ENCODE peak calls at places on chromosomes 3 and 15, in ten cellular contexts. E is activated naive CD8-positive, alpha-beta T cell treated with anti-CD3 and anti-CD28 coated beads, Interleukin-2, amount 50 U/mL, for 16 hours; W is endothelial cell; Q is SW480; T is stimulated activated CD4-positive, alpha-beta T cell treated with anti-CD3 and anti-CD28 coated beads, Interleukin-2, amount 100 ng/mL, for 48 hours; F is osteoblast; C is smooth muscle cell of the brain vasculature; J is stimulated activated naive CD8-positive, alpha-beta T cell treated with anti-CD3 and anti-CD28 coated beads, Interleukin-15, amount 100 ng/mL, for 72 hours; G is activated naive CD4-positive, alpha-beta T cell; V is NCI-H1092. U is an unnamed sample.

GRCh38 chr3:56467108-56467507 is 1.2 kb downstream of the ERC2 start:
- DNase-seq in E (no peak), W (peak), Q (peak), T (peak), F (peak), C (peak), J (peak), G (no peak), V (peak), U (no peak)

GRCh38 chr3:69530554-69530953 is 144.7 kb upstream of the FRMD4B start:
- DNase-seq in E (no peak), W (no peak), Q (no peak), T (no peak), F (no peak), C (no peak), J (no peak), G (no peak), V (no peak), U (no peak)

GRCh38 chr3:158794936-158795518 is 6.8 kb upstream of the MFSD1 start:
- DNase-seq in E (no peak), W (no peak), Q (peak), T (no peak), F (no peak), C (no peak), J (no peak), G (no peak), V (peak), U (no peak)

GRCh38 chr15:67146214-67146613 is 80.8 kb downstream of the SMAD3 start:
- DNase-seq in E (no peak), W (no peak), Q (peak), T (no peak), F (peak), C (no peak), J (no peak), G (no peak), V (no peak), U (no peak)

GRCh38 chr3:58090351-58090750 is 82.1 kb downstream of the FLNB start:
- DNase-seq in E (no peak), W (no peak), Q (no peak), T (no peak), F (no peak), C (no peak), J (no peak), G (no peak), V (no peak), U (no peak)

GRCh38 chr3:174170248-174170647 is 688.9 kb upstream of the NAALADL2 start:
- DNase-seq in E (no peak), W (no peak), Q (no peak), T (no peak), F (no peak), C (no peak), J (no peak), G (no peak), V (no peak), U (no peak)

GRCh38 chr3:186930143-186930638 is at the start of gene ST6GAL1:
- DNase-seq in E (peak), W (peak), Q (peak), T (peak), F (peak), C (no peak), J (peak), G (peak), V (no peak), U (peak)

GRCh38 chr15:40982855-40983254 is 29.6 kb downstream of the CHAC1 start:
- DNase-seq in E (no peak), W (peak), Q (no peak), T (no peak), F (peak), C (no peak), J (no peak), G (no peak), V (no peak), U (no peak)

GRCh38 chr15:95718441-95718840 is 612.1 kb upstream of the NR2F2 start:
- DNase-seq in E (no peak), W (no peak), Q (no peak), T (no peak), F (no peak), C (peak), J (no peak), G (no peak), V (no peak), U (no peak)

GRCh38 chr15:29736012-29736744 is 86.1 kb downstream of the TJP1 start:
- DNase-seq in E (no peak), W (no peak), Q (peak), T (no peak), F (peak), C (no peak), J (no peak), G (no peak), V (no peak), U (no peak)

GRCh38 chr15:101189341-101189679 is 62.5 kb downstream of the CHSY1 start:
- DNase-seq in E (no peak), W (no peak), Q (no peak), T (no peak), F (no peak), C (no peak), J (no peak), G (no peak), V (no peak), U (no peak)

GRCh38 chr3:64049136-64049535 is 25.8 kb upstream of the PSMD6 start:
- DNase-seq in E (no peak), W (no peak), Q (no peak), T (no peak), F (peak), C (no peak), J (no peak), G (no peak), V (no peak), U (no peak)

GRCh38 chr3:185537369-185537970 is 14.9 kb downstream of the LIPH start:
- DNase-seq in E (no peak), W (no peak), Q (peak), T (peak), F (peak), C (peak), J (peak), G (no peak), V (no peak), U (no peak)

GRCh38 chr3:195811756-195812155 is at the start of gene MUC4:
- DNase-seq in E (no peak), W (no peak), Q (no peak), T (no peak), F (peak), C (no peak), J (no peak), G (no peak), V (no peak), U (no peak)

GRCh38 chr15:39025331-39025730 is 460.7 kb upstream of the RASGRP1 start:
- DNase-seq in E (no peak), W (no peak), Q (no peak), T (no peak), F (peak), C (no peak), J (no peak), G (no peak), V (no peak), U (no peak)

GRCh38 chr15:88834211-88834812 is 31.1 kb downstream of the ACAN start:
- DNase-seq in E (no peak), W (peak), Q (no peak), T (peak), F (peak), C (no peak), J (no peak), G (peak), V (no peak), U (no peak)

GRCh38 chr15:72231847-72232461 is 964 bp upstream of the PKM start:
- DNase-seq in E (no peak), W (no peak), Q (peak), T (no peak), F (peak), C (peak), J (peak), G (peak), V (peak), U (peak)

GRCh38 chr3:123278446-123278845 is 76.7 kb downstream of the SEC22A start:
- DNase-seq in E (no peak), W (no peak), Q (no peak), T (no peak), F (peak), C (no peak), J (no peak), G (no peak), V (no peak), U (no peak)

GRCh38 chr3:88046731-88047130 is 12.1 kb downstream of the CGGBP1 start:
- DNase-seq in E (no peak), W (no peak), Q (no peak), T (no peak), F (no peak), C (no peak), J (no peak), G (no peak), V (no peak), U (no peak)

GRCh38 chr15:42908538-42908937 is 12.0 kb downstream of the TTBK2 start:
- DNase-seq in E (no peak), W (no peak), Q (no peak), T (no peak), F (no peak), C (no peak), J (no peak), G (no peak), V (no peak), U (no peak)

GRCh38 chr3:54087581-54088410 is 34.6 kb upstream of the CACNA2D3 start:
- DNase-seq in E (no peak), W (peak), Q (no peak), T (no peak), F (no peak), C (no peak), J (no peak), G (no peak), V (no peak), U (no peak)

GRCh38 chr3:13492976-13493866 is 13.1 kb downstream of the HDAC11 start:
- DNase-seq in E (no peak), W (no peak), Q (no peak), T (no peak), F (no peak), C (no peak), J (no peak), G (no peak), V (no peak), U (no peak)

GRCh38 chr3:58635371-58636285 is 30.9 kb downstream of the FAM3D start:
- DNase-seq in E (no peak), W (no peak), Q (no peak), T (no peak), F (peak), C (no peak), J (no peak), G (no peak), V (no peak), U (no peak)

GRCh38 chr3:125125822-125126245 is 70.0 kb upstream of the HEG1 start:
- DNase-seq in E (no peak), W (no peak), Q (no peak), T (no peak), F (peak), C (no peak), J (peak), G (no peak), V (no peak), U (no peak)

GRCh38 chr15:79050977-79051376 is 39.6 kb downstream of the RASGRF1 start:
- DNase-seq in E (no peak), W (no peak), Q (no peak), T (no peak), F (no peak), C (no peak), J (no peak), G (no peak), V (no peak), U (no peak)

GRCh38 chr3:101518421-101518871 is 5.4 kb upstream of the SENP7 start:
- DNase-seq in E (no peak), W (no peak), Q (peak), T (peak), F (no peak), C (no peak), J (peak), G (no peak), V (no peak), U (no peak)

GRCh38 chr3:195253981-195254432 is 17.0 kb downstream of the XXYLT1 start:
- DNase-seq in E (no peak), W (no peak), Q (no peak), T (no peak), F (no peak), C (no peak), J (no peak), G (no peak), V (no peak), U (no peak)

GRCh38 chr3:66404246-66404645 is 96.6 kb downstream of the LRIG1 start:
- DNase-seq in E (no peak), W (no peak), Q (no peak), T (no peak), F (no peak), C (no peak), J (no peak), G (no peak), V (no peak), U (no peak)

U was measured in esophagus squamous epithelium.